ENCODE peak calls at places on chromosomes 6 and 20, in seven cellular contexts. C is H9, O is neuronal stem cell, F is mesenchymal stem cell, R is IMR-90, J is trophoblast cell, P is H1. H is an unnamed sample.

GRCh38 chr6:84003140-84003539 is 30.4 kb upstream of the MRAP2 start:
- DNase-seq in C (no peak), O (no peak), F (no peak), R (no peak), J (no peak), P (no peak), H (no peak)

GRCh38 chr6:17102258-17102870 is 514 bp downstream of the STMND1 start:
- DNase-seq in C (no peak), O (no peak), F (no peak), R (no peak), J (no peak), P (no peak), H (no peak)

GRCh38 chr6:135531954-135532490 is 34.5 kb upstream of the AHI1 start:
- DNase-seq in C (no peak), O (no peak), F (no peak), R (no peak), J (peak; percentile 96), P (no peak), H (no peak)

GRCh38 chr6:4107873-4108272 is 27.5 kb downstream of the ECI2 start:
- DNase-seq in C (no peak), O (no peak), F (no peak), R (no peak), J (no peak), P (no peak), H (no peak)

GRCh38 chr6:75751443-75751842 is 2.4 kb downstream of the MYO6 start:
- DNase-seq in C (no peak), O (no peak), F (peak; percentile 91), R (peak; percentile 74), J (no peak), P (no peak), H (no peak)

GRCh38 chr6:150119256-150119655 is 23.6 kb upstream of the PPP1R14C start:
- DNase-seq in C (no peak), O (no peak), F (no peak), R (no peak), J (no peak), P (no peak), H (no peak)

GRCh38 chr6:106293113-106293512 is 32.4 kb downstream of the ATG5 start:
- DNase-seq in C (no peak), O (no peak), F (no peak), R (no peak), J (no peak), P (no peak), H (no peak)

GRCh38 chr20:58963060-58963584 is 17.9 kb upstream of the NELFCD start:
- DNase-seq in C (no peak), O (no peak), F (no peak), R (no peak), J (no peak), P (no peak), H (peak; percentile 21)

GRCh38 chr6:18997375-18997826 is 610.3 kb downstream of the RNF144B start:
- DNase-seq in C (peak; percentile 53), O (peak; percentile 43), F (peak; percentile 19), R (peak; percentile 41), J (peak; percentile 67), P (no peak), H (peak; percentile 81)

GRCh38 chr6:5706094-5707033 is 300.4 kb downstream of the NRN1 start:
- DNase-seq in C (no peak), O (no peak), F (no peak), R (no peak), J (no peak), P (no peak), H (no peak)

GRCh38 chr20:63025534-63026331 is 19.0 kb upstream of the BHLHE23 start:
- DNase-seq in C (peak; percentile 34), O (no peak), F (no peak), R (peak; percentile 7), J (no peak), P (no peak), H (no peak)

GRCh38 chr6:108588586-108588985 is 27.9 kb downstream of the FOXO3 start:
- DNase-seq in C (no peak), O (no peak), F (peak; percentile 78), R (peak; percentile 67), J (peak; percentile 43), P (no peak), H (peak; percentile 68)

GRCh38 chr6:52059821-52060220 is 27.6 kb downstream of the PKHD1 start:
- DNase-seq in C (no peak), O (no peak), F (no peak), R (no peak), J (no peak), P (no peak), H (no peak)

GRCh38 chr6:52061481-52061880 is 25.9 kb downstream of the PKHD1 start:
- DNase-seq in C (no peak), O (no peak), F (no peak), R (no peak), J (no peak), P (no peak), H (no peak)

GRCh38 chr6:52065621-52066020 is 21.8 kb downstream of the PKHD1 start:
- DNase-seq in C (no peak), O (no peak), F (no peak), R (no peak), J (peak; percentile 91), P (no peak), H (peak; percentile 76)

DNA sequence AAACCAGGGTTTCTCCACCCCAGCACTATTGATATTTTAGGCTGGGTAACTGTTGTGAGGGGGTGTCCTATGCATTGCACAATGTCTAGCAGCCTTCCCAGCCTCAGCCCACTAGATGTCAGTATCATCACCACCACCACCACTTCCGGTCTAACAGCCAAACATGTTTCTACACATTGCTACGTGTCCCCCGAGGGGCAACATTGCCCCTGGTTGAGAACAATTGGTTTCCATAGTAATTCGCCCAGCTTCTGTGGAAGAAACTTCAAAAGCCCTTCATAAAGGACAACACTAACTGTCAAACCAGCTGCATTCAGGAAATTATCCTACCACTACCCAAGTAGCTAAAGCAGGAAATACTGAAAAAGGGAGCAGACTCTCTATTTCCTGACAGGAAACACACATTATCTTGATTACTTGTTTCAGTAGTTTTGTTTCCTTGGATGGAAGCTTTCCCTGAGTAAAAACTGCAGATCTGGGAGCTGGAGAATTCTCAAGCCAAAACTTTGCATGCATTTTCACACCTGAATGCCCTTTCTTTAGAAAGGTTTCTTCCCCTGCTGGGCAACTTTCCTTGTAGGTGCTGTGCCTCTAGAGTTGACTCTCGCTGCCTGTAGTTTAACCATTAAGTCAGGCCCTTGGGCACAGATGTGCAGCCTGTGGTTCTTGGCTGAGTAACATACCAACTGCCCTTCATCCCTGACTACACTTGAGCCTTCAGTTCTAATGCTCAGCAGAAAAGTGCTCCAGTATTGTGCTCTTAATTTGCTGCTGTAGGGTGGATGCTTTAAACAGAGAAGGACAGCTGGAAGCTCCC is 23.6 kb downstream of the PKHD1 start:
- DNase-seq in C (peak; percentile 68), O (peak; percentile 40), F (peak; percentile 22), R (peak; percentile 30), J (peak; percentile 42), P (peak; percentile 15), H (peak; percentile 88)
- H3K23ac ChIP-seq in C (no peak overlapping the region), O (no peak overlapping the region), F (no peak overlapping the region), R (no peak overlapping the region), J (no peak overlapping the region), P (no peak overlapping the region), H (no peak overlapping the region)

DNA sequence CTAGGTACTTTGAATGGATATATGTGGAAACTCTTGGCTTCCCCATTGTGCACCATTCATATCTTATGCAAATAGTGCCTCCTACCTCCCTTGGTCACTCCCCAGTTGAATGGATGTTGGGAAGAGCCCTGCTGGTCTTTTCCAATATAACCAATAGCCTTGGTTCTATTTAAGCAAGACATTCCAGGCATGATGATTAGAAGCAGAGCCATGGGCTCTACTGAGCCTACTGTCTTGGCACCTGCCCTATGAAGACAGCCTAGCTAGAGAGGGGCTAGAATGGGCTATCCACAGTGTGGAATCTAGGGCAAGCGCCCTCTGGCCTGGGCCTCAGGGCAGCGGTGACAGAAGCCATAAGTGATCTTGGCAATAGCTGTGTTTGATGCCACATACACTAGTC is 15.6 kb downstream of the SLC17A1 start:
- DNase-seq in C (no peak), O (no peak), F (no peak), R (no peak), J (no peak), P (no peak), H (no peak)
- H3K23ac ChIP-seq in C (no peak overlapping the region), O (no peak overlapping the region), F (no peak overlapping the region), R (no peak overlapping the region), J (no peak overlapping the region), P (no peak overlapping the region), H (no peak overlapping the region)

DNA sequence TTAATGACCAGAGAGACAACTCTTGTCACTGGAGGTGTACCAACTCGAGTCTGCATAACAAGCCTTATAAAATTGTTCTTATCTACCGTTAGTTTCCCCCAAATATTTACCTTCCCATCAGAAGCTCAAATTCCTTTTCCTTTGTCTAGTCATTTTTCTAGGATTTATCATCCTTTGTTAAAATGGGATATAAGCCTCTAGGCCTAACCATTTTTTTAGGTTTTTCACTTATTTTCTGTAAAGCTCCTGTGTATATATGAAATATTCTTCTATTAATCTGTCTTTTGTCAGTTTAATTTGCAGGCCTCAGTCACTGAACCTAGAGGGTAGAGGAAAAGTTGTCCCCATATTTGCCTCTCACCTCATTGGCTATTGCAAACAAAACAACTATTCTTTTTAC is 99.6 kb upstream of the TNFAIP3 start:
- DNase-seq in C (no peak), O (no peak), F (no peak), R (no peak), J (no peak), P (no peak), H (no peak)
- H3K23ac ChIP-seq in C (no peak overlapping the region), O (no peak overlapping the region), F (no peak overlapping the region), R (no peak overlapping the region), J (no peak overlapping the region), P (no peak overlapping the region), H (no peak overlapping the region)

GRCh38 chr6:37917568-37917967 is 98.0 kb downstream of the ZFAND3 start:
- DNase-seq in C (no peak), O (no peak), F (no peak), R (no peak), J (peak; percentile 44), P (no peak), H (no peak)

GRCh38 chr6:37916675-37917074 is 97.1 kb downstream of the ZFAND3 start:
- DNase-seq in C (no peak), O (no peak), F (no peak), R (no peak), J (peak; percentile 29), P (no peak), H (no peak)

GRCh38 chr6:37913210-37913609 is 93.7 kb downstream of the ZFAND3 start:
- DNase-seq in C (no peak), O (no peak), F (no peak), R (peak; percentile 29), J (no peak), P (no peak), H (no peak)

GRCh38 chr6:37916149-37916548 is 96.6 kb downstream of the ZFAND3 start:
- DNase-seq in C (no peak), O (no peak), F (no peak), R (no peak), J (peak; percentile 67), P (no peak), H (no peak)

DNA sequence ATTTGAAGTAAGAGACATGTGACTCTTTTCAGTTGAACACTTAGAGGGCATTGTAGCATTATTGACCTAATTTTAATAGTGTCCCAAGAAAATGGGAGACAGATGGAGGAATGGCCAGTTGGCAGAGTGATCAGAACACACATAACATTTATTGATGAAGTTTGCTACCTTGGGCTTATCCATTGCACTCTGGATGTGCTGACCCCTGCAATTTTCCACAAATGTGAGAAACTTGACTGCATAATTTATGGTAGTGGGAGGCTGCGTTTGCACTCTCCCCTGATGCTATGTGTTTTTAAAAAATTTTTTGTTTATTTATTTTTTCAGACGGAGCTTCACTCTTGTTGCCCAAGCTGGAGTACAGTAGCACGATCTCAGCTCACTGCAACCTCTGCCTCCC is 95.9 kb downstream of the ZFAND3 start:
- DNase-seq in C (no peak), O (no peak), F (no peak), R (no peak), J (no peak), P (no peak), H (no peak)
- H3K23ac ChIP-seq in C (no peak overlapping the region), O (no peak overlapping the region), F (no peak overlapping the region), R (no peak overlapping the region), J (no peak overlapping the region), P (no peak overlapping the region), H (no peak overlapping the region)